ENCODE peak calls at places on chromosomes 5 and 9, in six cellular contexts. C is caudate nucleus, M is pancreas, B is cardiac septum, U is Right ventricle myocardium superior, I is T-cell. J is an unnamed sample.

GRCh38 chr5:167049043-167049663 is 1242.3 kb upstream of the WWC1 start:
- DNase-seq in B (no peak), U (no peak), C (no peak), I (no peak), M (peak; percentile 21), J (no peak)

GRCh38 chr5:56522972-56523371 is 289.8 kb upstream of the ANKRD55 start:
- DNase-seq in I (no peak), M (no peak), U (no peak), C (no peak), B (no peak), J (no peak)

GRCh38 chr5:136174021-136174659 is 18.8 kb downstream of the SMIM32 start:
- DNase-seq in M (no peak), B (no peak), C (no peak), U (no peak), I (no peak), J (no peak)

GRCh38 chr5:139655727-139656271 is 7.7 kb downstream of the CXXC5 start:
- DNase-seq in C (no peak), I (no peak), B (peak; percentile 91), M (peak; percentile 64), U (peak; percentile 84), J (no peak)

GRCh38 chr5:179233909-179234562 is 111.2 kb downstream of the ADAMTS2 start:
- DNase-seq in C (no peak), M (no peak), I (no peak), B (peak; percentile 46), U (no peak), J (no peak)

GRCh38 chr9:111979561-111979960 is 82.9 kb downstream of the UGCG start:
- DNase-seq in B (no peak), I (no peak), M (no peak), U (no peak), C (no peak), J (no peak)

GRCh38 chr5:55331321-55331720 is 23.5 kb downstream of the MTREX start:
- DNase-seq in C (no peak), I (no peak), U (no peak), B (no peak), M (no peak), J (no peak)

GRCh38 chr9:99078731-99079130 is 26.2 kb upstream of the TGFBR1 start:
- DNase-seq in M (no peak), I (no peak), B (no peak), U (no peak), C (no peak), J (no peak)

GRCh38 chr9:121294866-121295661 is 27.1 kb downstream of the GSN start:
- DNase-seq in B (peak; percentile 68), M (no peak), I (no peak), U (peak; percentile 72), C (no peak), J (no peak)

GRCh38 chr5:14321936-14322335 is 178.8 kb downstream of the TRIO start:
- DNase-seq in B (no peak), M (no peak), I (no peak), U (no peak), C (no peak), J (no peak)

GRCh38 chr9:84339951-84340350 is 607 bp downstream of the SLC28A3 start:
- DNase-seq in M (no peak), U (peak; percentile 65), I (no peak), C (no peak), B (no peak), J (no peak)

GRCh38 chr5:142319560-142320426 is 5.0 kb downstream of the SPRY4 start:
- DNase-seq in M (no peak), I (no peak), C (no peak), U (no peak), B (peak; percentile 10), J (no peak)

GRCh38 chr5:35161637-35162248 is 68.5 kb downstream of the PRLR start:
- DNase-seq in U (no peak), C (no peak), B (no peak), I (no peak), M (no peak), J (no peak)

GRCh38 chr5:68067353-68067752 is 148.2 kb upstream of the PIK3R1 start:
- DNase-seq in I (no peak), M (no peak), C (no peak), U (no peak), B (no peak), J (no peak)

GRCh38 chr9:9214052-9214451 is 1398.8 kb downstream of the PTPRD start:
- DNase-seq in I (no peak), M (no peak), C (no peak), U (no peak), B (no peak), J (no peak)

GRCh38 chr5:136082390-136083193 is 50.1 kb upstream of the SMAD5 start:
- DNase-seq in C (no peak), B (peak; percentile 85), M (peak; percentile 82), I (peak; percentile 37), U (peak; percentile 88), J (peak; percentile 33)

GRCh38 chr5:54234304-54234938 is 76.0 kb downstream of the ARL15 start:
- DNase-seq in B (no peak), M (no peak), C (no peak), I (no peak), U (no peak), J (no peak)

GRCh38 chr5:133731951-133732350 is 119.6 kb upstream of the FSTL4 start:
- DNase-seq in U (no peak), B (no peak), I (no peak), C (no peak), M (no peak), J (no peak)

GRCh38 chr9:124708633-124709032 is 62.5 kb downstream of the NR6A1 start:
- DNase-seq in M (no peak), B (no peak), C (no peak), I (no peak), U (no peak), J (no peak)

GRCh38 chr9:109014267-109015025 is 1.1 kb upstream of the CTNNAL1 start:
- DNase-seq in U (no peak), B (no peak), I (peak; percentile 0), C (no peak), M (peak; percentile 28), J (no peak)

GRCh38 chr5:103461223-103461622 is 101.4 kb downstream of the NUDT12 start:
- DNase-seq in I (no peak), M (no peak), C (no peak), U (no peak), B (no peak), J (no peak)

GRCh38 chr9:102035929-102036328 is 297.5 kb upstream of the GRIN3A start:
- DNase-seq in B (no peak), M (no peak), C (no peak), U (no peak), I (no peak), J (no peak)

GRCh38 chr5:139458580-139459407 is 3.7 kb downstream of the ECSCR start:
- DNase-seq in M (no peak), I (peak; percentile 77), U (no peak), B (no peak), C (no peak), J (peak; percentile 78)

GRCh38 chr5:81789033-81789432 is 38.1 kb upstream of the SSBP2 start:
- DNase-seq in U (no peak), M (no peak), I (no peak), B (no peak), C (no peak), J (no peak)

GRCh38 chr5:145077028-145077427 is 758.1 kb downstream of the PRELID2 start:
- DNase-seq in C (no peak), I (no peak), B (no peak), U (no peak), M (no peak), J (no peak)

GRCh38 chr9:37542488-37542887 is 33.7 kb downstream of the FBXO10 start:
- DNase-seq in M (no peak), C (no peak), U (no peak), I (no peak), B (no peak), J (no peak)

GRCh38 chr5:160105686-160106085 is 13.6 kb downstream of the PWWP2A start:
- DNase-seq in B (no peak), I (no peak), C (no peak), M (no peak), U (no peak), J (no peak)

GRCh38 chr5:107526-107925 is 15.6 kb downstream of the PLEKHG4B start:
- DNase-seq in I (no peak), C (no peak), U (no peak), B (no peak), M (no peak), J (no peak)

GRCh38 chr9:33153001-33153400 is 14.1 kb downstream of the B4GALT1 start:
- DNase-seq in C (no peak), U (no peak), M (no peak), I (no peak), B (no peak), J (no peak)

GRCh38 chr9:123406691-123407536 is 50.9 kb downstream of the CRB2 start:
- DNase-seq in U (no peak), M (no peak), C (no peak), B (no peak), I (no peak), J (no peak)

GRCh38 chr5:24642022-24642421 is 2.8 kb downstream of the CDH10 start:
- DNase-seq in M (no peak), U (no peak), B (no peak), C (no peak), I (no peak), J (no peak)

GRCh38 chr9:94287877-94288513 is 28.9 kb downstream of the ZNF169 start:
- DNase-seq in C (no peak), M (no peak), U (no peak), B (no peak), I (no peak), J (no peak)

GRCh38 chr9:37975639-37976038 is 71.7 kb upstream of the SLC25A51 start:
- DNase-seq in C (no peak), U (no peak), I (no peak), M (no peak), B (no peak), J (no peak)

GRCh38 chr9:136623849-136624183 is 38.9 kb upstream of the EGFL7 start:
- DNase-seq in U (no peak), B (no peak), I (no peak), C (no peak), M (peak; percentile 43), J (no peak)

GRCh38 chr9:5561828-5562488 is 51.6 kb downstream of the PDCD1LG2 start:
- DNase-seq in M (no peak), C (no peak), I (no peak), U (no peak), B (no peak), J (no peak)

GRCh38 chr5:146888341-146888978 is 9.9 kb upstream of the PPP2R2B start:
- DNase-seq in I (no peak), M (no peak), U (no peak), C (no peak), B (no peak), J (no peak)

GRCh38 chr9:81083062-81083461 is 606.3 kb downstream of the TLE1 start:
- DNase-seq in B (no peak), M (no peak), I (no peak), U (no peak), C (no peak), J (no peak)

J was measured in activated gamma-delta T cell treated with Interleukin-2 at 50 U/mL for 16 hours.